ENCODE peak calls at places on chromosomes 7 and 10, in four cellular contexts. N is gastrocnemius medialis, T is heart left ventricle, K is Peyer's patch. Q is an unnamed sample. For H3K4me1, the result is how much of the 10 kb centered on the place peaks cover.

GRCh38 chr7:116588225-116588624 is 63.4 kb downstream of the CAV1 start:
- DNase-seq in K (no peak), T (no peak), N (no peak), Q (no peak)

GRCh38 chr10:116721991-116722392 is 20.4 kb downstream of the HSPA12A start:
- DNase-seq in T (no peak), K (no peak), N (no peak), Q (no peak)

GRCh38 chr7:77684030-77684429 is 12.2 kb upstream of the RSBN1L start:
- DNase-seq in K (no peak), N (peak), T (peak), Q (no peak)

GRCh38 chr7:106891545-106892410 is 26.7 kb downstream of the PIK3CG start:
- DNase-seq in N (no peak), T (no peak), K (no peak), Q (no peak)

GRCh38 chr7:86768967-86769760 is 125.5 kb downstream of the GRM3 start:
- DNase-seq in T (no peak), K (no peak), N (no peak), Q (no peak)

GRCh38 chr7:21927693-21928092 is 18.0 kb downstream of the CDCA7L start:
- DNase-seq in K (no peak), N (no peak), T (no peak), Q (no peak)

GRCh38 chr7:110373514-110374258 is 717.2 kb upstream of the LRRN3 start:
- DNase-seq in K (no peak), T (no peak), N (no peak), Q (no peak)

GRCh38 chr7:55130079-55130476 is 111.3 kb downstream of the EGFR start:
- DNase-seq in N (no peak), K (no peak), T (no peak), Q (no peak)

GRCh38 chr10:77835669-77836086 is 90.9 kb downstream of the DLG5 start:
- DNase-seq in N (no peak), T (peak), K (no peak), Q (no peak)

GRCh38 chr10:55491712-55492111 is 690.7 kb upstream of the PCDH15 start:
- DNase-seq in T (no peak), K (no peak), N (no peak), Q (no peak)

GRCh38 chr7:136869991-136870798 is 1.7 kb downstream of the CHRM2 start:
- DNase-seq in K (no peak), T (peak), N (no peak), Q (no peak)

GRCh38 chr7:7795736-7796135 is 77.3 kb upstream of the RPA3 start:
- DNase-seq in N (no peak), T (no peak), K (no peak), Q (no peak)

GRCh38 chr10:35465601-35466140 is 129.4 kb downstream of the CCNY start:
- DNase-seq in T (no peak), K (no peak), N (no peak), Q (no peak)

GRCh38 chr7:92945840-92946239 is 109.5 kb upstream of the CDK6 start:
- DNase-seq in T (no peak), K (no peak), N (no peak), Q (no peak)

GRCh38 chr7:12637819-12638592 is 49.4 kb upstream of the ARL4A start:
- DNase-seq in N (no peak), T (no peak), K (no peak), Q (no peak)

GRCh38 chr10:131354380-131354779 is 42.9 kb upstream of the TCERG1L start:
- DNase-seq in T (no peak), K (no peak), N (no peak), Q (no peak)

GRCh38 chr10:115762029-115762428 is 511.0 kb downstream of the GFRA1 start:
- DNase-seq in N (no peak), K (no peak), T (no peak), Q (no peak)

GRCh38 chr10:116158036-116158435 is 115.0 kb downstream of the GFRA1 start:
- DNase-seq in T (no peak), N (no peak), K (no peak), Q (no peak)

GRCh38 chr7:135943266-135943889 is 33.8 kb downstream of the MTPN start:
- DNase-seq in T (no peak), N (no peak), K (no peak), Q (no peak)

GRCh38 chr7:3267928-3268690 is 32.9 kb upstream of the SDK1 start:
- DNase-seq in K (no peak), T (no peak), N (no peak), Q (no peak)

GRCh38 chr7:127588697-127589482 is 679 bp downstream of the ARF5 start:
- DNase-seq in K (peak), T (peak), N (peak), Q (peak)

GRCh38 chr10:77970869-77971803 is 44.6 kb upstream of the DLG5 start:
- DNase-seq in T (peak), K (no peak), N (peak), Q (no peak)

GRCh38 chr7:39633563-39634550 is 10.5 kb downstream of the RALA start:
- DNase-seq in T (no peak), N (no peak), K (no peak), Q (no peak)

GRCh38 chr7:116025098-116025809 is 5.3 kb downstream of the TFEC start:
- DNase-seq in K (no peak), T (no peak), N (no peak), Q (peak)

GRCh38 chr10:35271086-35271834 is 65.0 kb upstream of the CCNY start:
- DNase-seq in K (no peak), T (no peak), N (no peak), Q (no peak)

GRCh38 chr7:150799741-150800575 is at the start of gene TMEM176B:
- DNase-seq in N (no peak), K (peak), T (peak), Q (peak)

GRCh38 chr10:22370320-22370719 is 25.0 kb downstream of the SPAG6 start:
- DNase-seq in K (no peak), T (no peak), N (no peak), Q (no peak)

GRCh38 chr7:151233111-151233701 is 923 bp downstream of the CHPF2 start:
- DNase-seq in N (no peak), K (peak), T (no peak), Q (peak)

GRCh38 chr7:138979988-138980574 is 1.1 kb downstream of the KIAA1549 start:
- DNase-seq in T (no peak), N (no peak), K (no peak), Q (no peak)

GRCh38 chr7:50142421-50143113 is 49.5 kb upstream of the ZPBP start:
- DNase-seq in T (no peak), K (no peak), N (no peak), Q (no peak)

GRCh38 chr10:80188713-80189112 is 16.6 kb downstream of the ANXA11 start:
- DNase-seq in K (no peak), T (no peak), N (no peak), Q (no peak)

GRCh38 chr7:108417926-108418325 is 38.3 kb downstream of the NRCAM start:
- DNase-seq in K (no peak), N (no peak), T (no peak), Q (no peak)

GRCh38 chr10:122461367-122461728 is at the start of gene HTRA1:
- DNase-seq in T (peak), N (peak), K (peak), Q (peak)

GRCh38 chr10:18735711-18736110 is 76.5 kb downstream of the ARL5B start:
- DNase-seq in N (no peak), K (no peak), T (no peak), Q (no peak)

GRCh38 chr10:101841826-101842225 is 1.8 kb downstream of the KCNIP2 start:
- DNase-seq in K (no peak), T (no peak), N (no peak), Q (no peak)

GRCh38 chr7:1953199-1954190 is 279.2 kb downstream of the MAD1L1 start:
- DNase-seq in T (peak), K (no peak), N (no peak), Q (no peak)

GRCh38 chr7:5421626-5422323 is 1.9 kb downstream of the TNRC18 start:
- DNase-seq in K (peak), N (no peak), T (peak), Q (peak)

GRCh38 chr10:110358278-110358677 is 53.6 kb upstream of the SMNDC1 start:
- DNase-seq in N (no peak), T (no peak), K (no peak), Q (no peak)

GRCh38 chr10:110357871-110358270 is 53.2 kb upstream of the SMNDC1 start:
- DNase-seq in T (no peak), N (no peak), K (peak), Q (no peak)

GRCh38 chr10:110355922-110356627 is 51.4 kb upstream of the SMNDC1 start:
- DNase-seq in K (no peak), T (no peak), N (no peak), Q (peak)

GRCh38 chr10:110356628-110357245 is 52.0 kb upstream of the SMNDC1 start:
- DNase-seq in N (no peak), K (no peak), T (no peak), Q (peak)

DNA sequence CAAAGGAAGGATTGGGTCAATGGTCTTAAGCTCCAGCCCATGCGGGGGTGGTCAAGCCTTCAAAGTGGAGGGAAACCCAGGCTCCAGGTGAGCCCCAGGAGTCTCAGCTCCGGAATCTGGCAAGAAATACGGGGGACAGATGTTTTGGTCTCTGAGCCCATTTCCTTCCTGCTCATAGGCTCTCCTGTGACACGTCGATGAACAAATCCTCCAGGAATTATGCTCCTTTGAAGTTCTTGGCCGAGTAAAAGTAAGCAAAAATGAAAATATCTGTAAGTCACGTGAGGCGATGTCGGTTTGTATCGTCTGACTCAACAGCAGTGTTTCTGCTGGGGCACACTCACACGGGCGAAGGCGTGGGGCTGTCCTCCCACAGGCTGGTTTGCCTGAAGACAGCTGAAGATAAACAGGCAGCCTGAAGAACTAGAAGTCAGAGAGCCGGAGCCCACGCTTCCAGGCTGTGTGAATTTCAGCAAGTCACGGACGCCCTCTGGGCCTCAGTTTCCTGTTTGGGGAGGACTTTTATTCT is 52.6 kb upstream of the SMNDC1 start:
- DNase-seq in K (no peak), T (no peak), N (no peak), Q (no peak)
- TF ChIP-seq POLR2A in K (no peak), T (no peak), N (no peak), Q (no peak)

DNA sequence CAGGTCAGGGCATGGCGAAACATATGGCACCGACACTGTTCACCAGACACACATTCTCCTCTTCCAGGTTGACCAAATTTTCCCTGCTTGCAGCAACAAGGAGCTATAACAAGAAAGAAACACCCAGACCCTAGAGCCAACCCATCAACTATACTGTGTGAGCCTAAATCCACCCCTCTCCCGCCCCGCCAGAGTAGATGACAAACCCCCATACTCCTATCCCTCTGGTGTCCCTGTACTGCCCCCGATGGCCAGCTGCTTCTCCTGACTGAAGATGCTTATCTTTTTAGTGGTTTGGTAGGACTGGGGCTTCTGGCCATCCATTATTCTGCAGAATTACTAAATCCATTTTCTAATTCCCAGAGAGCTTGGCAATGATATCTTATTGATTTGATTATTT is 70.1 kb upstream of the EEPD1 start:
- DNase-seq in T (no peak), N (no peak), K (no peak), Q (no peak)
- TF ChIP-seq CTCF in T (no peak), N (no peak), K (no peak), Q (no peak)

GRCh38 chr10:14606633-14607032 is 168.1 kb downstream of the FAM107B start:
- DNase-seq in T (no peak), K (no peak), N (no peak), Q (no peak)
- H3K4me1 ChIP-seq in T (under half), K (under half), N (under half), Q (under half)

DNA sequence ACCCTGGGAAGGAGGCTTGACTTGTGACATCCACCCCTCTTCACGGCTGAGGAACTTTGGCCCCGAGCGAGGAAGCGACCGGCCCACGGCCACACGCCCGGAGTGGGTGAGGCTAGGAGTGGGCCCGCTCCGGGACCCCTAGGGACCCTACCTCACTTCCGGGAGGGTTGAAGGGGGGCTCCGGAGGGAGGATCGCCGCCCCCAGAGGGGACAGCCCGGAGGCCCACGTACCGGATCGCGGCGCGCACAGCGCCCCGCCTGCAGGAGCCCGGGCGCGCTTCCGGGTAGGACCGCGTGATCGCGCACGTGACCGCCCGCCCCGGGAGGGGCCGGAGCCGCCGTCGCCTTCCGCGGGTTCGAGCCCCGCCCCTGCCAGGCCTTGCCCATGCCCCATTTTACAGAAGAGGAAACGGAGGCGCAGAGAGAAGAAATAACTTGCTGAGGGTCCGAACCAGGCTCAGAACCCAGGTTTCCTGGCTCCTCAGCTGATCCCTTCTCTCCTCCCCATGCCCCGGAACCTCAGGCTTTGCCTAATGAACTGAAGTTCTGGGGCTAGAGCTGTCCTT is at the start of gene HPS1:
- DNase-seq in K (peak), T (peak), N (peak), Q (peak)
- TF ChIP-seq POLR2A in K (peak), T (peak), N (peak), Q (no peak)

GRCh38 chr7:140295224-140295623 is 103.1 kb downstream of the SLC37A3 start:
- DNase-seq in N (no peak), T (no peak), K (no peak), Q (no peak)

GRCh38 chr7:140297192-140297591 is 101.1 kb downstream of the SLC37A3 start:
- DNase-seq in T (no peak), K (no peak), N (no peak), Q (no peak)

GRCh38 chr7:140298213-140298612 is 100.1 kb downstream of the SLC37A3 start:
- DNase-seq in K (no peak), N (no peak), T (no peak), Q (no peak)

GRCh38 chr7:140304071-140304799 is 94.1 kb downstream of the SLC37A3 start:
- DNase-seq in K (no peak), N (no peak), T (no peak), Q (no peak)

GRCh38 chr7:140300263-140301131 is 97.8 kb downstream of the SLC37A3 start:
- DNase-seq in N (no peak), T (no peak), K (no peak), Q (no peak)
- TF ChIP-seq CTCF in N (no peak), T (no peak), K (no peak), Q (no peak)

DNA sequence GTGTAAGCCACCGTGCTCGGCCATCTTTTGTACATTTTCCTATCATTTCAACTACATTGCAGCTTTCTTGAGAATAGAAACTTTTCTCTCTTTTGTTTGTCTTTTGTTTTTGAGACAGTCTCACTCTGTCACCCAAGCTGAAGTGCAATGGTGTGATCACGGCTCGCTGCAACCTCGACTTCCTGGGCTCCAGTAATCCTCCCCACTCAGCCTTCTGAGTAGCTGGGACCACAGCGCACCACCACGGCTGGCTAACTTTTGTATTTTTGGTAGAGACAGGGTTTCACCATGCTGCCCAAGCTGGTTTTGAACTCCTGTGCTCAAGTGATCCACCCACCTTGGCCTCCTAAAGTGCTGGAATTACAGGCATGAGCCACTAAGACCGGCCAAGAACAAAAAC is 31.3 kb upstream of the DAGLB start:
- DNase-seq in N (no peak), K (no peak), T (no peak), Q (no peak)
- H3K4me1 ChIP-seq in N (half or more), K (under half), T (under half), Q (half or more)

GRCh38 chr7:25624001-25624400 is 395.7 kb upstream of the NPVF start:
- DNase-seq in N (no peak), T (no peak), K (no peak), Q (no peak)
- TF ChIP-seq POLR2A in N (no peak), T (no peak), K (no peak), Q (no peak)

Q was measured in upper lobe of left lung.